ENCODE peak calls at places on chromosome 17, in four cellular contexts. One of them, this sample, is unnamed.

GRCh38 chr17:27529230-27529796 is 73.1 kb downstream of the KSR1 start:
- DNase-seq in colonic mucosa: no peak
- DNase-seq in AG10803: no peak
- DNase-seq in dorsolateral prefrontal cortex: no peak
- DNase-seq in this sample: no peak

GRCh38 chr17:41811549-41812175 is at the start of gene P3H4:
- DNase-seq in colonic mucosa: peak
- DNase-seq in AG10803: peak
- DNase-seq in dorsolateral prefrontal cortex: peak
- DNase-seq in this sample: peak

GRCh38 chr17:64378890-64379354 is 11.7 kb downstream of the PECAM1 start:
- DNase-seq in colonic mucosa: no peak
- DNase-seq in AG10803: no peak
- DNase-seq in dorsolateral prefrontal cortex: no peak
- DNase-seq in this sample: no peak

GRCh38 chr17:60153606-60154355 is 4.0 kb downstream of the CA4 start:
- DNase-seq in colonic mucosa: no peak
- DNase-seq in AG10803: peak
- DNase-seq in dorsolateral prefrontal cortex: no peak
- DNase-seq in this sample: no peak

GRCh38 chr17:21124096-21124495 is 2.7 kb upstream of the DHRS7B start:
- DNase-seq in colonic mucosa: no peak
- DNase-seq in AG10803: no peak
- DNase-seq in dorsolateral prefrontal cortex: no peak
- DNase-seq in this sample: no peak

GRCh38 chr17:19718613-19719364 is 2.4 kb upstream of the SLC47A2 start:
- DNase-seq in colonic mucosa: peak
- DNase-seq in AG10803: no peak
- DNase-seq in dorsolateral prefrontal cortex: no peak
- DNase-seq in this sample: no peak

GRCh38 chr17:82278786-82279379 is 5.4 kb upstream of the CSNK1D start:
- DNase-seq in colonic mucosa: no peak
- DNase-seq in AG10803: no peak
- DNase-seq in dorsolateral prefrontal cortex: no peak
- DNase-seq in this sample: no peak

GRCh38 chr17:46865100-46865499 is 13.7 kb downstream of the WNT9B start:
- DNase-seq in colonic mucosa: no peak
- DNase-seq in AG10803: peak
- DNase-seq in dorsolateral prefrontal cortex: no peak
- DNase-seq in this sample: peak

GRCh38 chr17:33292184-33292980 is 713 bp downstream of the ASIC2 start:
- DNase-seq in colonic mucosa: peak
- DNase-seq in AG10803: no peak
- DNase-seq in dorsolateral prefrontal cortex: peak
- DNase-seq in this sample: peak

GRCh38 chr17:81858170-81858966 is 2.0 kb downstream of the P4HB start:
- DNase-seq in colonic mucosa: no peak
- DNase-seq in AG10803: no peak
- DNase-seq in dorsolateral prefrontal cortex: no peak
- DNase-seq in this sample: no peak

GRCh38 chr17:9729034-9729650 is 62.2 kb downstream of the DHRS7C start:
- DNase-seq in colonic mucosa: no peak
- DNase-seq in AG10803: peak
- DNase-seq in dorsolateral prefrontal cortex: no peak
- DNase-seq in this sample: peak

GRCh38 chr17:28862497-28862896 is 7.7 kb downstream of the ERAL1 start:
- DNase-seq in colonic mucosa: no peak
- DNase-seq in AG10803: no peak
- DNase-seq in dorsolateral prefrontal cortex: no peak
- DNase-seq in this sample: no peak

GRCh38 chr17:7132511-7133094 is 18.0 kb upstream of the ASGR2 start:
- DNase-seq in colonic mucosa: no peak
- DNase-seq in AG10803: no peak
- DNase-seq in dorsolateral prefrontal cortex: peak
- DNase-seq in this sample: no peak

GRCh38 chr17:29291163-29291752 is 2.7 kb downstream of the NUFIP2 start:
- DNase-seq in colonic mucosa: peak
- DNase-seq in AG10803: peak
- DNase-seq in dorsolateral prefrontal cortex: no peak
- DNase-seq in this sample: peak

GRCh38 chr17:29624586-29624985 is 1.9 kb upstream of the CORO6 start:
- DNase-seq in colonic mucosa: no peak
- DNase-seq in AG10803: no peak
- DNase-seq in dorsolateral prefrontal cortex: no peak
- DNase-seq in this sample: no peak

GRCh38 chr17:82076018-82076784 is 10.6 kb upstream of the DUS1L start:
- DNase-seq in colonic mucosa: no peak
- DNase-seq in AG10803: no peak
- DNase-seq in dorsolateral prefrontal cortex: no peak
- DNase-seq in this sample: peak

GRCh38 chr17:42283241-42284019 is 4.9 kb upstream of the STAT5A start:
- DNase-seq in colonic mucosa: no peak
- DNase-seq in AG10803: no peak
- DNase-seq in dorsolateral prefrontal cortex: peak
- DNase-seq in this sample: no peak

GRCh38 chr17:75277664-75278071 is 6.6 kb upstream of the MIF4GD start:
- DNase-seq in colonic mucosa: no peak
- DNase-seq in AG10803: peak
- DNase-seq in dorsolateral prefrontal cortex: no peak
- DNase-seq in this sample: peak

GRCh38 chr17:51819341-51819740 is 339.2 kb downstream of the CA10 start:
- DNase-seq in colonic mucosa: no peak
- DNase-seq in AG10803: no peak
- DNase-seq in dorsolateral prefrontal cortex: no peak
- DNase-seq in this sample: no peak

GRCh38 chr17:55513885-55514590 is 2.8 kb upstream of the SMIM36 start:
- DNase-seq in colonic mucosa: peak
- DNase-seq in AG10803: peak
- DNase-seq in dorsolateral prefrontal cortex: peak
- DNase-seq in this sample: peak

GRCh38 chr17:7081341-7082062 is 1.5 kb upstream of the CLEC10A start:
- DNase-seq in colonic mucosa: no peak
- DNase-seq in AG10803: no peak
- DNase-seq in dorsolateral prefrontal cortex: no peak
- DNase-seq in this sample: no peak

GRCh38 chr17:72643575-72644216 is 448.8 kb downstream of the SLC39A11 start:
- DNase-seq in colonic mucosa: no peak
- DNase-seq in AG10803: no peak
- DNase-seq in dorsolateral prefrontal cortex: no peak
- DNase-seq in this sample: no peak

GRCh38 chr17:78255029-78255656 is 23.7 kb downstream of the TMEM235 start:
- DNase-seq in colonic mucosa: no peak
- DNase-seq in AG10803: no peak
- DNase-seq in dorsolateral prefrontal cortex: no peak
- DNase-seq in this sample: no peak

GRCh38 chr17:43094129-43094834 is 30.9 kb downstream of the BRCA1 start:
- DNase-seq in colonic mucosa: no peak
- DNase-seq in AG10803: peak
- DNase-seq in dorsolateral prefrontal cortex: no peak
- DNase-seq in this sample: peak

GRCh38 chr17:63354251-63354650 is 91.9 kb downstream of the CYB561 start:
- DNase-seq in colonic mucosa: no peak
- DNase-seq in AG10803: no peak
- DNase-seq in dorsolateral prefrontal cortex: no peak
- DNase-seq in this sample: no peak

GRCh38 chr17:78346605-78347250 is 13.1 kb downstream of the SOCS3 start:
- DNase-seq in colonic mucosa: no peak
- DNase-seq in AG10803: no peak
- DNase-seq in dorsolateral prefrontal cortex: no peak
- DNase-seq in this sample: no peak

GRCh38 chr17:48543854-48544355 is 1.0 kb downstream of the HOXB2 start:
- DNase-seq in colonic mucosa: no peak
- DNase-seq in AG10803: no peak
- DNase-seq in dorsolateral prefrontal cortex: no peak
- DNase-seq in this sample: no peak

GRCh38 chr17:63249256-63250006 is 196.7 kb downstream of the CYB561 start:
- DNase-seq in colonic mucosa: no peak
- DNase-seq in AG10803: peak
- DNase-seq in dorsolateral prefrontal cortex: no peak
- DNase-seq in this sample: no peak

GRCh38 chr17:81165246-81166032 is at the start of gene PVALEF:
- DNase-seq in colonic mucosa: no peak
- DNase-seq in AG10803: no peak
- DNase-seq in dorsolateral prefrontal cortex: peak
- DNase-seq in this sample: peak

GRCh38 chr17:64406321-64407200 is 15.9 kb upstream of the PECAM1 start:
- DNase-seq in colonic mucosa: no peak
- DNase-seq in AG10803: no peak
- DNase-seq in dorsolateral prefrontal cortex: no peak
- DNase-seq in this sample: peak

GRCh38 chr17:806346-807145 is 24.4 kb downstream of the MRM3 start:
- DNase-seq in colonic mucosa: no peak
- DNase-seq in AG10803: no peak
- DNase-seq in dorsolateral prefrontal cortex: no peak
- DNase-seq in this sample: no peak

GRCh38 chr17:69404398-69404797 is 10.1 kb upstream of the MAP2K6 start:
- DNase-seq in colonic mucosa: no peak
- DNase-seq in AG10803: peak
- DNase-seq in dorsolateral prefrontal cortex: no peak
- DNase-seq in this sample: peak

GRCh38 chr17:69406906-69407305 is 7.6 kb upstream of the MAP2K6 start:
- DNase-seq in colonic mucosa: no peak
- DNase-seq in AG10803: peak
- DNase-seq in dorsolateral prefrontal cortex: no peak
- DNase-seq in this sample: peak

GRCh38 chr17:69410671-69411070 is 3.8 kb upstream of the MAP2K6 start:
- DNase-seq in colonic mucosa: no peak
- DNase-seq in AG10803: no peak
- DNase-seq in dorsolateral prefrontal cortex: no peak
- DNase-seq in this sample: no peak

GRCh38 chr17:69405096-69405495 is 9.4 kb upstream of the MAP2K6 start:
- DNase-seq in colonic mucosa: no peak
- DNase-seq in AG10803: no peak
- DNase-seq in dorsolateral prefrontal cortex: no peak
- DNase-seq in this sample: no peak

GRCh38 chr17:69407759-69408158 is 6.7 kb upstream of the MAP2K6 start:
- DNase-seq in colonic mucosa: no peak
- DNase-seq in AG10803: no peak
- DNase-seq in dorsolateral prefrontal cortex: no peak
- DNase-seq in this sample: no peak
- H3K4me3 ChIP-seq in colonic mucosa: no peak
- H3K4me3 ChIP-seq in AG10803: no peak
- H3K4me3 ChIP-seq in dorsolateral prefrontal cortex: no peak
- H3K4me3 ChIP-seq in this sample: no peak

DNA sequence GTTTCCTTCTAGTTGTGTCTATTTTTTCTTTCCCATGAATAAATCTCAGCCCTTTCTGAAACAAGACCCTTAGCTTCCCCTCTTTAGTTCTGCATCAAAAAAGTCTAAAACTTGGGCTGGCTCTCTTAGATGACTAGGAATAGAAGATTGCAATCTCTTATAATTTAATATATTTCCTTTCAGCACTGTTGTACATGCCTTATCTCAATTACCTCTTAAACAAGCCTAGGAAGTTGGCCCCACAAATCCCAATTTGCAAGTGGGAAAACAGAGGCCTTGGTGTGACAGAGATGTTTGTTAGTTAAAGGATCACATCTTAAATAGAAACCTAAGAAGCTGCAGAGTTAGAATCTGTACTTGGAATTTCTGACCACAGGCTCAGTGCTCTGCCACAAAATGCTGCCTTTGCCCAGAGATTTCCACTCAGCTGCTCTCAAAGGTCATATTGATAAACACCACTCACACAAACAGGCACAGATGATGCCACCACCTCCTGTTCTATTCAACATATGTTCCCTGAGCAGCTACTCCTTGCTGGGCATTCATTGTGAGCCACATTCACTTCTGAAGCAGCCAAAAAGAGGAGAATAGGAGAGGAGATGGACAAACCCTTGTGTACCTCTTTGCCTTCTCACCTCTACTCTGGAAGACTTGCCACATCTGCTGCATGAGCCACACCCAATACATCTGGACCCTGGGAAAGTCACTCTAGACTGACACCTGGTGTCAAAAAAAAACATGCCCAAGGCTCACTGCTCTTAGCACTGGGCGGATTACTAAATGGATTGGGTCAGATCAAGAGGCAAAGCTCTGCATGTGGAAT is 5.5 kb downstream of the CCDC182 start:
- DNase-seq in colonic mucosa: peak
- DNase-seq in AG10803: no peak
- DNase-seq in dorsolateral prefrontal cortex: no peak
- DNase-seq in this sample: no peak
- TF ChIP-seq CTCF in colonic mucosa: peak
- TF ChIP-seq CTCF in AG10803: no peak
- TF ChIP-seq CTCF in dorsolateral prefrontal cortex: peak
- TF ChIP-seq CTCF in this sample: no peak

GRCh38 chr17:13599168-13599577 is 2.6 kb downstream of the HS3ST3A1 start:
- DNase-seq in colonic mucosa: no peak
- DNase-seq in AG10803: no peak
- DNase-seq in dorsolateral prefrontal cortex: no peak
- DNase-seq in this sample: no peak

GRCh38 chr17:13599808-13600398 is 1.8 kb downstream of the HS3ST3A1 start:
- DNase-seq in colonic mucosa: no peak
- DNase-seq in AG10803: no peak
- DNase-seq in dorsolateral prefrontal cortex: no peak
- DNase-seq in this sample: peak

GRCh38 chr17:13601317-13601775 is 383 bp downstream of the HS3ST3A1 start:
- DNase-seq in colonic mucosa: no peak
- DNase-seq in AG10803: no peak
- DNase-seq in dorsolateral prefrontal cortex: no peak
- DNase-seq in this sample: peak

GRCh38 chr17:13600475-13601316 is 1.0 kb downstream of the HS3ST3A1 start:
- DNase-seq in colonic mucosa: no peak
- DNase-seq in AG10803: peak
- DNase-seq in dorsolateral prefrontal cortex: no peak
- DNase-seq in this sample: peak

DNA sequence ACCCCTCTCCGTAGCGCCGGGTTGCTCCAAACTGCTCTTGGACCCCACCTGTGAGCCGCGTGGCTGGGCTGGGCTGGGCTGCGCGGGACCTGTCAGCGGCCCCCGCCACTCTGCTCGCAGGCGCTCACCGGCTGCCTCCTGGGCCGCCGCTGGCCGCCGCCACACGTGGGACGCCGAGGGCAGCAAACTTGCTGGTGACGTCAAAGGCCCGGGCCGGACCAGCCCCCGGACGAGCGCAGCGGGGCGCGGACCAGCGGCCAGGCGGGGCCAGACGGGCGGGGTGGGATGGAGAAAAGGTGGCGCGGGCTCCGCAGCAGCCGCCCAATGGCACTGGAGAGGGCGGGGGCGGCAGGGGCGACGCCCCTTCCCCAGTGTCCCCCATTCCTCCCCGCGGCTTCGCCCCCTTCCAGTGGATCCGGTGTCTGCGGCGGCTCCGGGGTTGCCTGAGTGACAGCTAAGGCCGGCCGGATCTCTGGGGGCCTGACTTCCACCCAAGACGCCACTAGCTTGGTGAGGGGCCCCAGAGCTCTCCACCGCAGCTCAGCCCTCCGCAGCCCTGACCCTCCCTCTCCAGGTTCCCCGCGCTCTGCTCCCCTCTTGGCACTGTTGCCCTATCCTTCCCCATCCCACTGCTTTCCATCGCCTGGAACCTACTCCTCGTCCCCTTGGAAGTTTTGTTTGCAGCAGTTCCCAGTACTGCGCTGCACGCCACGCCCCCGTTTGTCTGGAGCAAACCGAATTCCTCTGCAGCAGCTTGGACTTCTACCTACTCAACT is at the start of gene HS3ST3A1:
- DNase-seq in colonic mucosa: peak
- DNase-seq in AG10803: peak
- DNase-seq in dorsolateral prefrontal cortex: no peak
- DNase-seq in this sample: peak
- H3K4me3 ChIP-seq in colonic mucosa: peak
- H3K4me3 ChIP-seq in AG10803: peak
- H3K4me3 ChIP-seq in dorsolateral prefrontal cortex: peak
- H3K4me3 ChIP-seq in this sample: peak

GRCh38 chr17:40340880-40341807 is 23.4 kb downstream of the GJD3 start:
- DNase-seq in colonic mucosa: peak
- DNase-seq in AG10803: peak
- DNase-seq in dorsolateral prefrontal cortex: peak
- DNase-seq in this sample: peak
- TF ChIP-seq CTCF in colonic mucosa: no peak
- TF ChIP-seq CTCF in AG10803: no peak
- TF ChIP-seq CTCF in dorsolateral prefrontal cortex: no peak
- TF ChIP-seq CTCF in this sample: no peak